ENCODE peak calls at places on chromosomes 6 and 20, in six cellular contexts. One of them, this sample, is unnamed.

GRCh38 chr20:43558412-43559146 is at the start of gene SGK2:
- DNase-seq in esophagus squamous epithelium: no peak
- DNase-seq in left cardiac atrium: no peak
- DNase-seq in NCI-H69: no peak
- DNase-seq in COR-L47: no peak
- DNase-seq in heart right ventricle: no peak
- DNase-seq in this sample: no peak

GRCh38 chr20:63071541-63072181 is 64.9 kb upstream of the BHLHE23 start:
- DNase-seq in esophagus squamous epithelium: no peak
- DNase-seq in left cardiac atrium: peak
- DNase-seq in NCI-H69: peak
- DNase-seq in COR-L47: no peak
- DNase-seq in heart right ventricle: peak
- DNase-seq in this sample: peak

GRCh38 chr6:36827261-36828079 is 11.8 kb downstream of the CPNE5 start:
- DNase-seq in esophagus squamous epithelium: no peak
- DNase-seq in left cardiac atrium: peak
- DNase-seq in NCI-H69: peak
- DNase-seq in COR-L47: no peak
- DNase-seq in heart right ventricle: no peak
- DNase-seq in this sample: no peak

GRCh38 chr20:62466071-62466760 is 9.6 kb downstream of the GATA5 start:
- DNase-seq in esophagus squamous epithelium: no peak
- DNase-seq in left cardiac atrium: no peak
- DNase-seq in NCI-H69: no peak
- DNase-seq in COR-L47: no peak
- DNase-seq in heart right ventricle: no peak
- DNase-seq in this sample: peak

GRCh38 chr6:81265106-81265505 is 487.4 kb downstream of the TENT5A start:
- DNase-seq in esophagus squamous epithelium: no peak
- DNase-seq in left cardiac atrium: peak
- DNase-seq in NCI-H69: no peak
- DNase-seq in COR-L47: no peak
- DNase-seq in heart right ventricle: no peak
- DNase-seq in this sample: no peak

GRCh38 chr6:35833534-35833933 is 28.4 kb downstream of the LHFPL5 start:
- DNase-seq in esophagus squamous epithelium: no peak
- DNase-seq in left cardiac atrium: no peak
- DNase-seq in NCI-H69: no peak
- DNase-seq in COR-L47: no peak
- DNase-seq in heart right ventricle: no peak
- DNase-seq in this sample: no peak

GRCh38 chr6:35402136-35402855 is 49.8 kb upstream of the FANCE start:
- DNase-seq in esophagus squamous epithelium: no peak
- DNase-seq in left cardiac atrium: no peak
- DNase-seq in NCI-H69: no peak
- DNase-seq in COR-L47: no peak
- DNase-seq in heart right ventricle: no peak
- DNase-seq in this sample: no peak

GRCh38 chr6:137871299-137871698 is 4.2 kb downstream of the TNFAIP3 start:
- DNase-seq in esophagus squamous epithelium: no peak
- DNase-seq in left cardiac atrium: no peak
- DNase-seq in NCI-H69: no peak
- DNase-seq in COR-L47: no peak
- DNase-seq in heart right ventricle: no peak
- DNase-seq in this sample: no peak

GRCh38 chr6:35596448-35597442 is 84.0 kb upstream of the TULP1 start:
- DNase-seq in esophagus squamous epithelium: no peak
- DNase-seq in left cardiac atrium: no peak
- DNase-seq in NCI-H69: peak
- DNase-seq in COR-L47: no peak
- DNase-seq in heart right ventricle: no peak
- DNase-seq in this sample: no peak

GRCh38 chr6:132333639-132334516 is 67.4 kb downstream of the MOXD1 start:
- DNase-seq in esophagus squamous epithelium: no peak
- DNase-seq in left cardiac atrium: peak
- DNase-seq in NCI-H69: no peak
- DNase-seq in COR-L47: no peak
- DNase-seq in heart right ventricle: no peak
- DNase-seq in this sample: peak

GRCh38 chr20:62576815-62577214 is 65.5 kb upstream of the SLCO4A1 start:
- DNase-seq in esophagus squamous epithelium: no peak
- DNase-seq in left cardiac atrium: no peak
- DNase-seq in NCI-H69: no peak
- DNase-seq in COR-L47: no peak
- DNase-seq in heart right ventricle: no peak
- DNase-seq in this sample: peak

GRCh38 chr6:33787336-33787953 is 1.5 kb downstream of the LEMD2 start:
- DNase-seq in esophagus squamous epithelium: no peak
- DNase-seq in left cardiac atrium: no peak
- DNase-seq in NCI-H69: no peak
- DNase-seq in COR-L47: no peak
- DNase-seq in heart right ventricle: no peak
- DNase-seq in this sample: no peak

GRCh38 chr20:64238851-64239387 is 16.6 kb upstream of the PCMTD2 start:
- DNase-seq in esophagus squamous epithelium: no peak
- DNase-seq in left cardiac atrium: peak
- DNase-seq in NCI-H69: no peak
- DNase-seq in COR-L47: no peak
- DNase-seq in heart right ventricle: no peak
- DNase-seq in this sample: peak

GRCh38 chr6:164827537-164827936 is 481.9 kb downstream of the C6orf118 start:
- DNase-seq in esophagus squamous epithelium: no peak
- DNase-seq in left cardiac atrium: no peak
- DNase-seq in NCI-H69: peak
- DNase-seq in COR-L47: peak
- DNase-seq in heart right ventricle: no peak
- DNase-seq in this sample: peak

GRCh38 chr6:87660226-87660886 is 41.7 kb downstream of the AKIRIN2 start:
- DNase-seq in esophagus squamous epithelium: no peak
- DNase-seq in left cardiac atrium: no peak
- DNase-seq in NCI-H69: no peak
- DNase-seq in COR-L47: no peak
- DNase-seq in heart right ventricle: no peak
- DNase-seq in this sample: no peak

GRCh38 chr20:61753196-61753942 is 312.3 kb downstream of the TAF4 start:
- DNase-seq in esophagus squamous epithelium: no peak
- DNase-seq in left cardiac atrium: peak
- DNase-seq in NCI-H69: no peak
- DNase-seq in COR-L47: no peak
- DNase-seq in heart right ventricle: no peak
- DNase-seq in this sample: no peak

This sample was measured in H7.